ENCODE peak calls at places on chromosomes 4 and X, in ten cellular contexts. G, Y, O, E, X, I, B, T, M and R are unnamed samples. For H3K4me1 and H3K9me3, the result is how much of the 10 kb centered on the place peaks cover.

GRCh38 chrX:55312655-55313054 is 47.9 kb upstream of the PAGE3 start:
- DNase-seq in Y (no peak), T (no peak), O (no peak), G (no peak), B (no peak), M (no peak), E (no peak), I (no peak), X (no peak), R (no peak)

GRCh38 chr4:170198742-170199141 is 109.0 kb upstream of the AADAT start:
- DNase-seq in T (no peak), I (no peak), Y (no peak), B (no peak), M (no peak), X (no peak), E (no peak), O (no peak), G (no peak), R (no peak)

GRCh38 chrX:128816919-128817318 is 706.4 kb downstream of the SMARCA1 start:
- DNase-seq in B (no peak), M (peak), X (peak), G (no peak), T (no peak), O (no peak), Y (no peak), I (no peak), E (no peak), R (no peak)

GRCh38 chr4:55173580-55173979 is 48.2 kb upstream of the KDR start:
- DNase-seq in B (no peak), O (no peak), I (no peak), T (no peak), Y (peak), E (no peak), X (no peak), M (no peak), G (no peak), R (no peak)

GRCh38 chr4:186840771-186841301 is 117.2 kb upstream of the FAT1 start:
- DNase-seq in Y (no peak), E (no peak), G (peak), I (no peak), M (no peak), T (no peak), X (no peak), O (no peak), B (peak), R (no peak)

GRCh38 chrX:19174401-19175025 is 52.2 kb upstream of the ADGRG2 start:
- DNase-seq in I (no peak), Y (peak), T (peak), M (no peak), B (no peak), O (no peak), X (no peak), E (no peak), G (no peak), R (no peak)

GRCh38 chr4:72314869-72315268 is 254.2 kb downstream of the ADAMTS3 start:
- DNase-seq in X (no peak), O (no peak), G (no peak), Y (peak), T (peak), B (no peak), M (no peak), E (no peak), I (peak), R (no peak)

GRCh38 chr4:53321988-53322289 is 43.9 kb downstream of the SCFD2 start:
- DNase-seq in I (no peak), M (no peak), Y (no peak), T (no peak), B (no peak), X (no peak), G (no peak), O (no peak), E (no peak), R (no peak)

GRCh38 chrX:101037231-101037630 is 14.7 kb downstream of the TRMT2B start:
- DNase-seq in O (no peak), E (no peak), G (no peak), Y (no peak), X (no peak), I (no peak), B (no peak), M (no peak), T (no peak), R (no peak)

GRCh38 chr4:164350086-164350485 is 403.8 kb upstream of the SMIM31 start:
- DNase-seq in X (no peak), T (no peak), I (no peak), B (no peak), M (no peak), Y (no peak), E (no peak), G (no peak), O (no peak), R (no peak)

GRCh38 chr4:92237559-92237958 is 66.2 kb upstream of the GRID2 start:
- DNase-seq in T (no peak), M (no peak), E (no peak), Y (no peak), X (no peak), O (no peak), G (no peak), I (no peak), B (no peak), R (no peak)

GRCh38 chrX:2316534-2316933 is 184.2 kb downstream of the DHRSX start:
- DNase-seq in O (no peak), G (no peak), B (no peak), Y (no peak), M (no peak), T (no peak), I (no peak), E (no peak), X (no peak), R (no peak)

GRCh38 chrX:24426921-24427746 is 38.0 kb upstream of the PDK3 start:
- DNase-seq in E (peak), I (peak), X (no peak), O (no peak), G (peak), Y (peak), B (no peak), M (no peak), T (no peak), R (no peak)

GRCh38 chr4:154294951-154295350 is 196.6 kb downstream of the DCHS2 start:
- DNase-seq in T (no peak), O (no peak), I (no peak), Y (no peak), X (no peak), M (no peak), E (no peak), G (no peak), B (no peak), R (no peak)

GRCh38 chrX:10932842-10933440 is 178.2 kb upstream of the HCCS start:
- DNase-seq in B (no peak), I (no peak), O (no peak), M (no peak), T (no peak), Y (no peak), G (no peak), X (no peak), E (no peak), R (peak)

GRCh38 chr4:22129454-22130075 is 181.0 kb upstream of the KCNIP4 start:
- DNase-seq in X (peak), Y (peak), G (no peak), M (peak), I (peak), B (no peak), E (peak), T (peak), O (no peak), R (peak)

GRCh38 chr4:20065952-20066351 is 185.8 kb upstream of the SLIT2 start:
- DNase-seq in I (no peak), Y (no peak), M (no peak), E (no peak), T (no peak), B (no peak), X (no peak), O (no peak), G (no peak), R (no peak)

GRCh38 chrX:128335671-128336070 is 283.5 kb upstream of the ACTRT1 start:
- DNase-seq in E (no peak), O (no peak), T (no peak), I (no peak), X (no peak), G (no peak), Y (no peak), B (no peak), M (no peak), R (no peak)

GRCh38 chr4:183987987-183988392 is 82.9 kb downstream of the STOX2 start:
- DNase-seq in Y (peak), M (peak), T (peak), X (peak), O (no peak), G (peak), E (peak), B (peak), I (peak), R (peak)

GRCh38 chr4:126777649-126778048 is 855.1 kb upstream of the INTU start:
- DNase-seq in I (no peak), O (no peak), X (no peak), B (no peak), M (no peak), T (no peak), G (no peak), Y (peak), E (no peak), R (no peak)

GRCh38 chr4:47551682-47552081 is 66.6 kb downstream of the ATP10D start:
- DNase-seq in E (no peak), X (no peak), I (no peak), G (no peak), O (no peak), M (no peak), Y (no peak), T (no peak), B (no peak), R (no peak)

GRCh38 chr4:6937201-6937600 is 27.6 kb downstream of the TBC1D14 start:
- DNase-seq in E (no peak), G (no peak), X (no peak), M (no peak), I (no peak), Y (no peak), B (no peak), T (no peak), O (no peak), R (no peak)

GRCh38 chr4:6939761-6940743 is 30.4 kb downstream of the TBC1D14 start:
- DNase-seq in Y (no peak), M (peak), G (no peak), O (no peak), X (no peak), T (no peak), E (no peak), B (no peak), I (no peak), R (no peak)

GRCh38 chr4:6938237-6938636 is 28.6 kb downstream of the TBC1D14 start:
- DNase-seq in E (no peak), G (peak), O (no peak), I (no peak), B (no peak), T (no peak), X (no peak), M (no peak), Y (no peak), R (no peak)

GRCh38 chr4:6937748-6938147 is 28.1 kb downstream of the TBC1D14 start:
- DNase-seq in O (no peak), X (no peak), G (peak), T (no peak), E (no peak), B (no peak), Y (no peak), I (no peak), M (no peak), R (no peak)

GRCh38 chr4:6938758-6939201 is 29.2 kb downstream of the TBC1D14 start:
- DNase-seq in Y (no peak), T (no peak), B (no peak), X (no peak), O (no peak), M (no peak), G (no peak), E (no peak), I (no peak), R (no peak)
- H3K4me1 ChIP-seq in Y (under half), T (under half), B (under half), X (under half), O (half or more), M (under half), G (under half), E (under half), I (under half), R (under half)

DNA sequence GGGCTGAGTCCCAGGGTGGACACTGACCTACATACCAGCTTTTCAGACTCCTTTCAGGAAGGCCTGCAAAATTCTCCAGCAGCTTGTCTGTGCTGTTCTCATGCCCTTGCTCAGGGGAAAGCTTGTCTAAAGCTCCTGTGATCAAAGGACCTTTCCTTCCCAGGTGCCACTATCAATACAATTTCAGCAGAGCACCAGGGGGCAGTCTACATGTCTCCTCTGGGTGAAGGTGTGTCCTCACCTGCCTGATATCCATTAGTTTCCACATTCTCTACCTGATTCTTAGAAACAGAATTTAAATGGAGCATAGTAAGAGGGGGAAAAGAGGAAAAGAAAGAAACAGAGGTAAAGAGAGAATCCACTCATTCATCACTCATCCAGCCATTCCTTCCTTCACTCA is 114.2 kb downstream of the PPARGC1A start:
- DNase-seq in G (no peak), T (peak), I (peak), B (no peak), X (peak), Y (no peak), E (no peak), M (no peak), O (no peak), R (no peak)
- TF ChIP-seq CTCF in G (no peak), T (no peak), I (peak), B (no peak), X (peak), Y (no peak), E (no peak), M (no peak), O (no peak), R (peak)

DNA sequence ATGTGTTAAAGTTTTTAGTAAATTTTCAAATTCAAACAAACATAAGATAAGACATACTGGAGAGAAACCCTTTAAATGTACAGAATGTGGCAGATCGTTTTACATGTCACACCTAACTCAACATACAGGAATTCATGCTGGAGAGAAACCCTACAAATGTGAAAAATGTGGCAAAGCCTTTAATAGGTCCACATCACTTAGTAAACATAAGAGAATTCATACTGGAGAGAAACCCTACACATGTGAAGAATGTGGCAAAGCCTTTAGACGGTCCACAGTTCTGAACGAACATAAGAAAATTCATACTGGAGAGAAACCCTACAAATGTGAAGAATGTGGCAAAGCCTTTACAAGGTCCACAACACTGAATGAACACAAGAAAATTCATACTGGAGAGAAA is 32.8 kb downstream of the ZNF595 start:
- DNase-seq in T (no peak), B (no peak), E (no peak), G (no peak), O (no peak), I (no peak), X (no peak), Y (no peak), M (no peak), R (no peak)
- H3K9me3 ChIP-seq in T (under half), B (half or more), E (half or more), G (half or more), O (under half), I (under half), X (half or more), Y (under half), M (half or more), R (under half)

GRCh38 chrX:40167240-40168182 is 69.8 kb upstream of the BCOR start:
- DNase-seq in Y (no peak), I (peak), G (peak), T (no peak), M (peak), E (peak), X (peak), B (peak), O (no peak), R (no peak)

GRCh38 chrX:40165861-40166260 is 68.1 kb upstream of the BCOR start:
- DNase-seq in B (no peak), E (no peak), Y (no peak), T (no peak), I (no peak), O (no peak), M (no peak), G (no peak), X (no peak), R (no peak)

GRCh38 chrX:40169193-40170086 is 71.7 kb upstream of the BCOR start:
- DNase-seq in O (peak), Y (peak), G (peak), E (peak), I (peak), M (peak), B (peak), X (peak), T (peak), R (peak)

GRCh38 chrX:40166582-40166981 is 68.8 kb upstream of the BCOR start:
- DNase-seq in I (no peak), G (no peak), E (no peak), X (peak), O (no peak), Y (no peak), M (no peak), T (no peak), B (peak), R (peak)

DNA sequence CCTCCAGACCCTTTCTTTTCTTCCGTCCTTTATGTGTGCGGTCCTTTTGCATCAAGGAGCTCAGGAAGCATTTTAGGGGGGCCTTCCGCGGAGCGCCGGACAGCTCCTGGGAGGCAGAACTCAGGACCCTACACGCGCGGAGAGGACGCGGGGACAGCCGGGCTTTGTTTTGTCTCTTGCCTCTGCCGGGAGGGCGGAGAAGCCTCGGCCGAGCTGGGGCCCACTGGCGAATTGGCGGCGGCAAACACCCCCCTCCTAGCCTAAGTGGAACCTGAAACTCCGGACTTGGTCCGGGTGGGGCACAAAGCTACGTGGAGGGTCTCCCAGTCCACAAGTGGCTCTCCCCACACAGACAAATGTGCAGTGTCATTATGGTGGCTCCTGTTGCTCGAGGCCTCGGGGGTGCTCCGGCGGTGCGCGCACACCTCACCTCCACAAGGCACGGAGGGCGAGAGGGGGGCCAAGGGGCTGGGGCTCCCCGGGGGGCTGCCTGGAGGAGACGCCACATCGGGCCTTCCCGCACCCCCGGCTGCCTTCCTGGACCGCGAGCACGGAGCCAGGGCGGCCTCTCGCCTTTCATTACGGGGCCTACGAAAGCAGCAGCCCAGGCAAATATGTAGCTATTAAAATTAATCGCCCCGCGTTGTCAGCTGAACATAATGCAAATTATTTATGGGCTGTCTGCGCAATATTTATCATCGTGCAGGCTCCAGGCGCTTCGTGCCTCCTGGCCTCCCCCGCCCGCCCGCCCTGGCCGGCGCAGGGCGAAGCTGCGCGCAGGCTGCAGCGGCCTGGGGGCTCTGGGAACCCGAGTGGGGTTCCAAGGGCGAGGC is 70.6 kb upstream of the BCOR start:
- DNase-seq in B (peak), I (no peak), G (no peak), X (peak), T (no peak), Y (no peak), M (peak), O (no peak), E (no peak), R (no peak)
- H3K4me1 ChIP-seq in B (under half), I (under half), G (under half), X (under half), T (under half), Y (half or more), M (under half), O (under half), E (under half), R (under half)

GRCh38 chr4:112775801-112776200 is 138.9 kb downstream of the LARP7 start:
- DNase-seq in I (no peak), B (no peak), Y (no peak), E (no peak), O (no peak), M (no peak), G (no peak), X (no peak), T (no peak), R (no peak)
- TF ChIP-seq CTCF in I (no peak), B (no peak), Y (no peak), E (no peak), O (no peak), M (no peak), G (no peak), X (no peak), T (no peak), R (no peak)

GRCh38 chr4:173170210-173170778 is 1.7 kb downstream of the GALNT7 start:
- DNase-seq in O (no peak), M (no peak), E (no peak), X (no peak), I (no peak), B (no peak), T (no peak), G (no peak), Y (no peak), R (no peak)
- H3K9me3 ChIP-seq in O (under half), M (under half), E (under half), X (under half), I (under half), B (under half), T (under half), G (under half), Y (under half), R (under half)

GRCh38 chr4:150525321-150525868 is 56.6 kb upstream of the MAB21L2 start:
- DNase-seq in I (no peak), X (no peak), Y (peak), B (no peak), M (no peak), O (no peak), E (no peak), G (no peak), T (no peak), R (no peak)
- H3K4me1 ChIP-seq in I (under half), X (under half), Y (under half), B (under half), M (under half), O (under half), E (under half), G (under half), T (under half), R (under half)

DNA sequence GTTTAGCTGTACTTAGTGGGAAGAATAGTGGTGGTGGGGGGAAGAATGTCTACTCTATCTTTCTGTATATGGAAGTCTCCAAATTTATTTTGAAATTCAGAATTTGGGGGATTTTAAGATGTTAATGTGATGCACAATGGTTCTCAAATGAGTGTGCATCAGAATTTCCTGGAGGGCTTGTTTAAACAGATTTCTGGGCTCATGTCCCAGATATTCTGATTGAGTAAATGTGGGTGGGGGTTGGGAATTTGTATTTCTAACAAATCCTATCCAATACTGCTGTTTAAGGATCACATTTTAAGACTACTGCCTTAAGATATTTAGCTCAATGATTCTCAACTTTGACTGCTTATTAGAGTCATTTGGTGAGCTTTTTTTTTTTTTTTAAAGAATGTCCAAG is 15.1 kb upstream of the INTS6L start:
- DNase-seq in O (no peak), B (no peak), M (no peak), E (no peak), X (no peak), G (no peak), T (no peak), Y (no peak), I (no peak), R (no peak)
- TF ChIP-seq CTCF in O (no peak), B (no peak), M (no peak), E (no peak), X (no peak), G (no peak), T (no peak), Y (no peak), I (no peak), R (no peak)

DNA sequence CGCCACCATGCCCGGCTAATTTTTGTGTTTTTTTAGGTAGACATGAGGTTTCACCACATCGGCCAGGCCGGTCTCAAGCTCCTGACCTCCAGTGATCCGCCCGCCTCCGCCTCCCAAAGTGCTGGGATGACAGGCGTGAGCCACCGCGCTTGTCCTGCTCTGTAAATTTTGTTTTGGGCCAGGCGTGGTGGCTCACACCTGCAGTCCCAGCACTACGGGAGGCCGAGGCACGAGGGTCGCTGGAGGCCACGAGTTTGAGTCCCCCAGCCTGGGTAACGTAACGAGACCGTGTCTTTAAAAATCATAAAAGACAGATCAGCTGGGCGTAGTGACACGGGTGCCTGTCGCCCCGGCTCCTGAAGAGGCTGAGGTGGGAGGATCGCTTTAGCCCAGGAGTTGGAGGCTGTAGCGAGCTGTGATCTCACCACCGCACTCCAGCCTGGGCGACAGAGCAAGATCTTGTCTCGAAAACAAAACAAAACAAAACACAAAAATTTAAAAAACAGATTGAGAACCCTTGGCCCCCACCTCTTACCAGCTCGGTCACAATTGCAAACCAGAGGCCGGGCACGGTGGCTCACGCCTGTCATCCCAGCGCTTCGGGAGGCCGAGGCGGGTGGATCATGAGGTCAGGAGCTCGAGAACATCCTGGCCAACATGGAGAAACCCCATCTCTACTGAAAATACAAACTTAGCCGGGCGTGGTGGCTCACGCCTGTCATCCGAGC is 34.0 kb upstream of the PPP2R3B start:
- DNase-seq in Y (no peak), M (no peak), O (no peak), T (no peak), X (no peak), E (no peak), B (no peak), I (no peak), G (peak), R (no peak)
- H3K9me3 ChIP-seq in Y (under half), M (under half), O (under half), T (under half), X (under half), E (under half), B (under half), I (under half), G (under half), R (under half)